ENCODE peak calls at places on chromosome 10, in eight cellular contexts. C is HFF-Myc; L is heart right ventricle; T is GM12891; Q is CD4-positive, alpha-beta memory T cell; U is AML-193; Z is iris pigment epithelial cell; M is stimulated activated CD4-positive, alpha-beta T cell treated with anti-CD3 and anti-CD28 coated beads, Interleukin-4, amount 100 ng/mL, for 24 hours. K is an unnamed sample.

GRCh38 chr10:85510682-85511081 is 855.9 kb downstream of the GRID1 start:
- DNase-seq in C (no peak), L (no peak), T (no peak), Q (no peak), U (no peak), Z (no peak), M (no peak), K (no peak)

GRCh38 chr10:23253780-23254179 is 61.7 kb downstream of the PTF1A start:
- DNase-seq in C (no peak), L (no peak), T (no peak), Q (no peak), U (no peak), Z (no peak), M (no peak), K (no peak)

GRCh38 chr10:118911361-118911760 is 118.2 kb upstream of the NANOS1 start:
- DNase-seq in C (no peak), L (no peak), T (no peak), Q (no peak), U (no peak), Z (peak), M (no peak), K (no peak)

GRCh38 chr10:32937824-32938482 is 20.1 kb downstream of the ITGB1 start:
- DNase-seq in C (no peak), L (no peak), T (no peak), Q (no peak), U (no peak), Z (no peak), M (no peak), K (no peak)

GRCh38 chr10:73366381-73367298 is 8.0 kb upstream of the CFAP70 start:
- DNase-seq in C (no peak), L (no peak), T (no peak), Q (no peak), U (no peak), Z (no peak), M (no peak), K (peak)

GRCh38 chr10:60919551-60919950 is 24.4 kb downstream of the RHOBTB1 start:
- DNase-seq in C (no peak), L (no peak), T (no peak), Q (no peak), U (no peak), Z (no peak), M (no peak), K (no peak)

GRCh38 chr10:23951841-23952240 is 257.1 kb upstream of the KIAA1217 start:
- DNase-seq in C (no peak), L (no peak), T (no peak), Q (no peak), U (no peak), Z (no peak), M (no peak), K (no peak)

GRCh38 chr10:23461557-23461956 is 22.7 kb downstream of the OTUD1 start:
- DNase-seq in C (no peak), L (no peak), T (no peak), Q (no peak), U (no peak), Z (no peak), M (no peak), K (no peak)

GRCh38 chr10:103921750-103922195 is 3.8 kb upstream of the STN1 start:
- DNase-seq in C (no peak), L (no peak), T (peak), Q (no peak), U (peak), Z (peak), M (no peak), K (peak)

GRCh38 chr10:92832998-92833642 is 15.2 kb upstream of the EXOC6 start:
- DNase-seq in C (no peak), L (no peak), T (no peak), Q (no peak), U (no peak), Z (no peak), M (no peak), K (no peak)

GRCh38 chr10:113485801-113486200 is 67.1 kb upstream of the HABP2 start:
- DNase-seq in C (no peak), L (no peak), T (no peak), Q (no peak), U (no peak), Z (no peak), M (no peak), K (no peak)

GRCh38 chr10:114507449-114507848 is 103.1 kb upstream of the AFAP1L2 start:
- DNase-seq in C (no peak), L (peak), T (no peak), Q (no peak), U (no peak), Z (no peak), M (no peak), K (no peak)

GRCh38 chr10:58152698-58153263 is 114.9 kb downstream of the IPMK start:
- DNase-seq in C (peak), L (no peak), T (no peak), Q (peak), U (peak), Z (peak), M (peak), K (peak)

GRCh38 chr10:104353325-104354048 is at the start of gene CFAP58:
- DNase-seq in C (no peak), L (peak), T (no peak), Q (peak), U (peak), Z (peak), M (peak), K (peak)

GRCh38 chr10:86401588-86402282 is 35.1 kb upstream of the GRID1 start:
- DNase-seq in C (no peak), L (no peak), T (no peak), Q (no peak), U (no peak), Z (peak), M (peak), K (no peak)

GRCh38 chr10:113153493-113154127 is 203.6 kb downstream of the TCF7L2 start:
- DNase-seq in C (peak), L (no peak), T (no peak), Q (no peak), U (no peak), Z (no peak), M (no peak), K (no peak)

GRCh38 chr10:77248104-77248503 is 389.5 kb downstream of the KCNMA1 start:
- DNase-seq in C (no peak), L (no peak), T (no peak), Q (no peak), U (no peak), Z (no peak), M (no peak), K (no peak)

GRCh38 chr10:102230861-102231356 is 4.8 kb downstream of the ELOVL3 start:
- DNase-seq in C (no peak), L (peak), T (peak), Q (peak), U (no peak), Z (peak), M (peak), K (peak)

GRCh38 chr10:49568235-49568634 is 29.3 kb upstream of the ERCC6 start:
- DNase-seq in C (no peak), L (no peak), T (no peak), Q (no peak), U (no peak), Z (peak), M (no peak), K (peak)

GRCh38 chr10:130403153-130403890 is 267.1 kb downstream of the GLRX3 start:
- DNase-seq in C (no peak), L (no peak), T (no peak), Q (no peak), U (no peak), Z (no peak), M (no peak), K (no peak)

GRCh38 chr10:1280436-1281401 is 224.5 kb downstream of the WDR37 start:
- DNase-seq in C (no peak), L (no peak), T (no peak), Q (no peak), U (no peak), Z (no peak), M (no peak), K (no peak)

GRCh38 chr10:63157845-63158624 is 24.9 kb downstream of the NRBF2 start:
- DNase-seq in C (peak), L (no peak), T (no peak), Q (peak), U (peak), Z (peak), M (peak), K (peak)

GRCh38 chr10:35223016-35223415 is 96.4 kb downstream of the CREM start:
- DNase-seq in C (no peak), L (no peak), T (no peak), Q (no peak), U (no peak), Z (no peak), M (no peak), K (no peak)

GRCh38 chr10:46229144-46229563 is 57.6 kb upstream of the ANTXRL start:
- DNase-seq in C (no peak), L (no peak), T (no peak), Q (peak), U (peak), Z (no peak), M (peak), K (peak)

GRCh38 chr10:127151981-127152699 is 44.3 kb downstream of the INSYN2A start:
- DNase-seq in C (no peak), L (peak), T (no peak), Q (no peak), U (no peak), Z (peak), M (no peak), K (no peak)